ENCODE peak calls at places on chromosomes 4 and X, in four cellular contexts. X is foreskin keratinocyte; N is heart left ventricle; L is CD4-positive, alpha-beta T cell. K is an unnamed sample.

GRCh38 chr4:146975535-146975934 is 29.9 kb upstream of the TTC29 start:
- DNase-seq in L (no peak), X (no peak), N (no peak), K (no peak)

GRCh38 chr4:15779336-15779735 is 1.2 kb downstream of the CD38 start:
- DNase-seq in L (no peak), N (peak; percentile 57), X (no peak), K (peak; percentile 61)

GRCh38 chr4:127648061-127648460 is 15.3 kb downstream of the INTU start:
- DNase-seq in L (no peak), X (no peak), N (no peak), K (no peak)

GRCh38 chr4:174648859-174649258 is 126.6 kb upstream of the HPGD start:
- DNase-seq in N (no peak), X (no peak), L (no peak), K (no peak)

GRCh38 chrX:38548508-38548907 is 12.8 kb upstream of the TSPAN7 start:
- DNase-seq in X (no peak), N (no peak), L (no peak), K (no peak)

GRCh38 chr4:120520761-120521160 is 401.8 kb downstream of the PRDM5 start:
- DNase-seq in L (no peak), X (no peak), N (no peak), K (no peak)

GRCh38 chrX:41922694-41923171 is 621 bp downstream of the CASK start:
- DNase-seq in X (no peak), L (no peak), N (peak; percentile 28), K (peak; percentile 47)

GRCh38 chrX:110142096-110142495 is 139.2 kb downstream of the TMEM164 start:
- DNase-seq in L (no peak), X (peak; percentile 75), N (no peak), K (no peak)

GRCh38 chr4:122663814-122664610 is 43.1 kb upstream of the IL21 start:
- DNase-seq in X (no peak), N (no peak), L (no peak), K (no peak)

GRCh38 chr4:15368906-15369305 is 58.9 kb upstream of the C1QTNF7 start:
- DNase-seq in N (no peak), X (no peak), L (no peak), K (no peak)

GRCh38 chrX:48999030-48999429 is 3.0 kb downstream of the GRIPAP1 start:
- DNase-seq in X (no peak), L (no peak), N (no peak), K (no peak)

GRCh38 chrX:49001521-49002090 is 458 bp downstream of the GRIPAP1 start:
- DNase-seq in X (peak; percentile 29), N (no peak), L (peak; percentile 33), K (peak; percentile 43)

GRCh38 chrX:49002091-49002935 is at the start of gene GRIPAP1:
- DNase-seq in X (peak; percentile 91), N (peak; percentile 54), L (peak; percentile 61), K (peak; percentile 67)

GRCh38 chrX:48998391-48998790 is 3.7 kb downstream of the GRIPAP1 start:
- DNase-seq in X (no peak), N (no peak), L (no peak), K (no peak)

GRCh38 chrX:49000640-49001039 is 1.4 kb downstream of the GRIPAP1 start:
- DNase-seq in X (no peak), L (no peak), N (no peak), K (no peak)
- H3K27ac ChIP-seq in X (no peak overlapping the region), L (no peak overlapping the region), N (no peak overlapping the region), K (no peak overlapping the region)

DNA sequence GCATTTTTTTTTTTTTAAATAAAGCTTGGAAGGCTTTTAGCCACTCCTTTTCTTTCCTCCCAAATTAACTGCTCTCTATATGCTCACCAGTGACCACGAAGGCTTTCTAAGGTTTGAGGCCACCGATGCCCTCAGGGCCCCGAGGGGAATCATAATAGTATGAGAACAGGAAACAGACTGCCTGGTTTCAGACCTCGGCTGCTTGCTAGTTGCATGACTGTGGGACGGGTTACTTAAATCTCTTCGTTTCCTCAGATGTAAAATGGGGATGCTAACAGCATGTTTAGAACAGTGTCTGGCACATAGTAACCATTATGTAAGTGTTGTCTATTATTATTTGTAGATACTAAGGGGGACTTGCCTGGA is 3.6 kb downstream of the LINC00632 start:
- DNase-seq in X (no peak), N (no peak), L (no peak), K (no peak)
- H3K27ac ChIP-seq in X (no peak overlapping the region), N (peak overlapping the region; percentile 38), L (no peak overlapping the region), K (no peak overlapping the region)

DNA sequence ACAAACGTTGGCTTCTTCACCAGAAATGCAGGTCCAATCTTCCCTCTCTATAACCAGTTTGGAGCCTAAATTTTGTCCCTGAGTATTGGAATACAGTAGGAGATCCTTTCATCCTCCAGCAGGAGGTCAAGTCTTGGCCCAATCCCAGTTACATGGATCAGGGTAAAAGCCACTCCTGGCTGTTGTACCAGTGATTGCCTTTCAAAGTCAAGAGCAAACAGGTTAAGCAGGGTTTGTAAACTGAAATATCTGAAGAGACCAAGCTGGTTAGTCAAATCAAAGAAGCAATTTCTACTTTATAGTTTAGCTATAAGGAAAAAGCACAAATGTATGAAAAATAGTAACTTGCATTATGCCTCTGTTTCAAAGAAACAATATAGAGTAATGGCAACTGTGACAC is 329.4 kb downstream of the NAF1 start:
- DNase-seq in L (no peak), X (no peak), N (no peak), K (no peak)
- H3K27ac ChIP-seq in L (no peak overlapping the region), X (no peak overlapping the region), N (no peak overlapping the region), K (no peak overlapping the region)

GRCh38 chr4:94558392-94558920 is 106.7 kb downstream of the PDLIM5 start:
- DNase-seq in L (no peak), N (no peak), X (peak; percentile 25), K (no peak)
- H3K27ac ChIP-seq in L (no peak overlapping the region), N (peak overlapping the region; percentile 52), X (peak overlapping the region; percentile 4), K (no peak overlapping the region)

K was measured in lower lobe of right lung.